ENCODE peak calls at places on chromosomes 5 and 9, in seven cellular contexts. One of them, this sample, is unnamed.

GRCh38 chr5:55344392-55344992 is 36.7 kb downstream of the MTREX start:
- DNase-seq in sigmoid colon: peak
- DNase-seq in GM12892: no peak
- DNase-seq in transverse colon: peak
- DNase-seq in endothelial cell of umbilical vein: peak
- DNase-seq in prostate gland: peak
- DNase-seq in HepG2: peak
- DNase-seq in this sample: no peak

GRCh38 chr5:14171091-14171490 is 27.9 kb downstream of the TRIO start:
- DNase-seq in prostate gland: no peak
- DNase-seq in transverse colon: no peak
- DNase-seq in endothelial cell of umbilical vein: no peak
- DNase-seq in sigmoid colon: no peak
- DNase-seq in HepG2: no peak
- DNase-seq in GM12892: no peak
- DNase-seq in this sample: no peak

GRCh38 chr5:134113908-134114875 is at the start of gene TCF7:
- DNase-seq in endothelial cell of umbilical vein: peak
- DNase-seq in sigmoid colon: peak
- DNase-seq in prostate gland: peak
- DNase-seq in HepG2: peak
- DNase-seq in GM12892: peak
- DNase-seq in transverse colon: peak
- DNase-seq in this sample: peak

GRCh38 chr9:12813960-12814876 is 39.4 kb downstream of the LURAP1L start:
- DNase-seq in transverse colon: peak
- DNase-seq in GM12892: no peak
- DNase-seq in sigmoid colon: peak
- DNase-seq in prostate gland: peak
- DNase-seq in HepG2: peak
- DNase-seq in endothelial cell of umbilical vein: peak
- DNase-seq in this sample: peak

GRCh38 chr9:121776739-121777637 is 125.6 kb downstream of the DAB2IP start:
- DNase-seq in GM12892: no peak
- DNase-seq in prostate gland: no peak
- DNase-seq in transverse colon: peak
- DNase-seq in endothelial cell of umbilical vein: no peak
- DNase-seq in HepG2: no peak
- DNase-seq in sigmoid colon: no peak
- DNase-seq in this sample: no peak

GRCh38 chr9:76643399-76644117 is 120.7 kb upstream of the PCA3 start:
- DNase-seq in endothelial cell of umbilical vein: peak
- DNase-seq in GM12892: no peak
- DNase-seq in HepG2: no peak
- DNase-seq in prostate gland: no peak
- DNase-seq in transverse colon: no peak
- DNase-seq in sigmoid colon: no peak
- DNase-seq in this sample: no peak

GRCh38 chr9:89421595-89421994 is 76.3 kb downstream of the SEMA4D start:
- DNase-seq in GM12892: no peak
- DNase-seq in sigmoid colon: no peak
- DNase-seq in transverse colon: no peak
- DNase-seq in prostate gland: no peak
- DNase-seq in HepG2: no peak
- DNase-seq in endothelial cell of umbilical vein: no peak
- DNase-seq in this sample: no peak

GRCh38 chr5:5139358-5140050 is 626 bp upstream of the ADAMTS16 start:
- DNase-seq in sigmoid colon: no peak
- DNase-seq in HepG2: no peak
- DNase-seq in endothelial cell of umbilical vein: no peak
- DNase-seq in transverse colon: no peak
- DNase-seq in prostate gland: no peak
- DNase-seq in GM12892: no peak
- DNase-seq in this sample: peak

GRCh38 chr9:73348485-73348884 is 196.8 kb downstream of the ANXA1 start:
- DNase-seq in GM12892: no peak
- DNase-seq in endothelial cell of umbilical vein: no peak
- DNase-seq in sigmoid colon: no peak
- DNase-seq in transverse colon: no peak
- DNase-seq in HepG2: no peak
- DNase-seq in prostate gland: no peak
- DNase-seq in this sample: no peak

GRCh38 chr9:121754655-121755436 is 103.4 kb downstream of the DAB2IP start:
- DNase-seq in endothelial cell of umbilical vein: no peak
- DNase-seq in GM12892: no peak
- DNase-seq in HepG2: no peak
- DNase-seq in sigmoid colon: no peak
- DNase-seq in transverse colon: no peak
- DNase-seq in prostate gland: no peak
- DNase-seq in this sample: no peak

GRCh38 chr9:36189978-36190377 is 743 bp upstream of the CLTA start:
- DNase-seq in HepG2: no peak
- DNase-seq in GM12892: no peak
- DNase-seq in endothelial cell of umbilical vein: peak
- DNase-seq in sigmoid colon: peak
- DNase-seq in transverse colon: peak
- DNase-seq in prostate gland: no peak
- DNase-seq in this sample: no peak

GRCh38 chr9:6715755-6716643 is 41.8 kb upstream of the KDM4C start:
- DNase-seq in prostate gland: peak
- DNase-seq in GM12892: peak
- DNase-seq in endothelial cell of umbilical vein: no peak
- DNase-seq in sigmoid colon: peak
- DNase-seq in transverse colon: peak
- DNase-seq in HepG2: peak
- DNase-seq in this sample: peak

GRCh38 chr5:82149434-82149833 is 128.7 kb downstream of the RPS23 start:
- DNase-seq in prostate gland: no peak
- DNase-seq in GM12892: no peak
- DNase-seq in endothelial cell of umbilical vein: no peak
- DNase-seq in HepG2: no peak
- DNase-seq in sigmoid colon: no peak
- DNase-seq in transverse colon: no peak
- DNase-seq in this sample: no peak

GRCh38 chr5:83711982-83712601 is 8.6 kb downstream of the HAPLN1 start:
- DNase-seq in HepG2: peak
- DNase-seq in prostate gland: peak
- DNase-seq in sigmoid colon: no peak
- DNase-seq in transverse colon: peak
- DNase-seq in GM12892: no peak
- DNase-seq in endothelial cell of umbilical vein: peak
- DNase-seq in this sample: no peak

GRCh38 chr9:82457959-82458358 is 469.4 kb downstream of the SPATA31D1 start:
- DNase-seq in endothelial cell of umbilical vein: no peak
- DNase-seq in GM12892: no peak
- DNase-seq in HepG2: no peak
- DNase-seq in sigmoid colon: no peak
- DNase-seq in transverse colon: no peak
- DNase-seq in prostate gland: no peak
- DNase-seq in this sample: no peak

GRCh38 chr5:129398279-129398678 is 61.8 kb upstream of the ADAMTS19 start:
- DNase-seq in GM12892: no peak
- DNase-seq in transverse colon: no peak
- DNase-seq in HepG2: no peak
- DNase-seq in endothelial cell of umbilical vein: no peak
- DNase-seq in sigmoid colon: no peak
- DNase-seq in prostate gland: no peak
- DNase-seq in this sample: no peak

GRCh38 chr5:157506066-157506590 is 46.1 kb downstream of the NIPAL4 start:
- DNase-seq in HepG2: no peak
- DNase-seq in prostate gland: no peak
- DNase-seq in endothelial cell of umbilical vein: no peak
- DNase-seq in transverse colon: no peak
- DNase-seq in sigmoid colon: no peak
- DNase-seq in GM12892: no peak
- DNase-seq in this sample: no peak

GRCh38 chr5:139272471-139273321 is 20.8 kb upstream of the MATR3 start:
- DNase-seq in HepG2: peak
- DNase-seq in prostate gland: peak
- DNase-seq in transverse colon: peak
- DNase-seq in sigmoid colon: no peak
- DNase-seq in GM12892: no peak
- DNase-seq in endothelial cell of umbilical vein: no peak
- DNase-seq in this sample: no peak

GRCh38 chr5:164048527-164048926 is 543.1 kb downstream of the MAT2B start:
- DNase-seq in prostate gland: no peak
- DNase-seq in endothelial cell of umbilical vein: peak
- DNase-seq in sigmoid colon: no peak
- DNase-seq in GM12892: no peak
- DNase-seq in HepG2: no peak
- DNase-seq in transverse colon: no peak
- DNase-seq in this sample: no peak

GRCh38 chr5:89178576-89178975 is 295.6 kb upstream of the MEF2C start:
- DNase-seq in transverse colon: no peak
- DNase-seq in sigmoid colon: no peak
- DNase-seq in HepG2: no peak
- DNase-seq in GM12892: no peak
- DNase-seq in endothelial cell of umbilical vein: no peak
- DNase-seq in prostate gland: no peak
- DNase-seq in this sample: no peak

GRCh38 chr9:76396144-76396543 is 1.9 kb upstream of the RFK start:
- DNase-seq in HepG2: no peak
- DNase-seq in sigmoid colon: no peak
- DNase-seq in transverse colon: no peak
- DNase-seq in endothelial cell of umbilical vein: no peak
- DNase-seq in prostate gland: no peak
- DNase-seq in GM12892: no peak
- DNase-seq in this sample: no peak

GRCh38 chr9:107086460-107086859 is 196.6 kb upstream of the RAD23B start:
- DNase-seq in GM12892: no peak
- DNase-seq in sigmoid colon: no peak
- DNase-seq in HepG2: no peak
- DNase-seq in prostate gland: no peak
- DNase-seq in endothelial cell of umbilical vein: no peak
- DNase-seq in transverse colon: no peak
- DNase-seq in this sample: no peak

GRCh38 chr9:91486699-91487497 is 63.3 kb upstream of the NFIL3 start:
- DNase-seq in GM12892: no peak
- DNase-seq in endothelial cell of umbilical vein: no peak
- DNase-seq in prostate gland: no peak
- DNase-seq in HepG2: no peak
- DNase-seq in transverse colon: no peak
- DNase-seq in sigmoid colon: no peak
- DNase-seq in this sample: no peak

GRCh38 chr5:61686491-61687257 is 354.6 kb downstream of the ZSWIM6 start:
- DNase-seq in sigmoid colon: no peak
- DNase-seq in HepG2: no peak
- DNase-seq in transverse colon: no peak
- DNase-seq in GM12892: no peak
- DNase-seq in endothelial cell of umbilical vein: peak
- DNase-seq in prostate gland: no peak
- DNase-seq in this sample: no peak

GRCh38 chr5:143226361-143226760 is 177.1 kb downstream of the NR3C1 start:
- DNase-seq in transverse colon: no peak
- DNase-seq in HepG2: no peak
- DNase-seq in prostate gland: no peak
- DNase-seq in endothelial cell of umbilical vein: no peak
- DNase-seq in sigmoid colon: no peak
- DNase-seq in GM12892: no peak
- DNase-seq in this sample: no peak
- TF ChIP-seq POLR2AphosphoS5 in transverse colon: no peak
- TF ChIP-seq POLR2AphosphoS5 in HepG2: no peak
- TF ChIP-seq POLR2AphosphoS5 in prostate gland: no peak
- TF ChIP-seq POLR2AphosphoS5 in endothelial cell of umbilical vein: no peak
- TF ChIP-seq POLR2AphosphoS5 in sigmoid colon: no peak
- TF ChIP-seq POLR2AphosphoS5 in GM12892: no peak
- TF ChIP-seq POLR2AphosphoS5 in this sample: no peak

DNA sequence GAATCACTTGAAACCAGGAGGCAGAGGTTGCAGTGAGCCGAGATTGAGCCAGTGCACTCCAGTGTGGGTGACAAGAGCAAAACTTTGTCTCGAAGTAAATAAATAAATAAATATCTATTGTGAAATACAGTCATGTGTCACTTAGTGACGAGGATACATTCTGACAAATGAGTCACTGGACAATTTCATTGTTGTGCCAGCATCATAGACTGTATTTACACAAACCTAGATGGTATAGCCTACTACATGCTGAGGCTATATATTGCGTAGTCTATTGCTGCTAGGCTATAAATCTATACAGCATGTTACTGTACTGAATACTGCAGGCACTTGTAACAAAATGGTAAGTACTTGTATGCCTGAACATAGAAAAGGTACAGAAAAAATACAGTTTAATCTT is 61.1 kb upstream of the CCL21 start:
- DNase-seq in HepG2: no peak
- DNase-seq in endothelial cell of umbilical vein: no peak
- DNase-seq in prostate gland: no peak
- DNase-seq in sigmoid colon: no peak
- DNase-seq in GM12892: no peak
- DNase-seq in transverse colon: no peak
- DNase-seq in this sample: no peak
- TF ChIP-seq POLR2AphosphoS5 in HepG2: no peak
- TF ChIP-seq POLR2AphosphoS5 in endothelial cell of umbilical vein: no peak
- TF ChIP-seq POLR2AphosphoS5 in prostate gland: no peak
- TF ChIP-seq POLR2AphosphoS5 in sigmoid colon: no peak
- TF ChIP-seq POLR2AphosphoS5 in GM12892: no peak
- TF ChIP-seq POLR2AphosphoS5 in transverse colon: no peak
- TF ChIP-seq POLR2AphosphoS5 in this sample: no peak

GRCh38 chr5:168353216-168353957 is 61.9 kb downstream of the WWC1 start:
- DNase-seq in endothelial cell of umbilical vein: no peak
- DNase-seq in sigmoid colon: no peak
- DNase-seq in HepG2: no peak
- DNase-seq in transverse colon: no peak
- DNase-seq in prostate gland: peak
- DNase-seq in GM12892: no peak
- DNase-seq in this sample: peak
- TF ChIP-seq POLR2AphosphoS5 in endothelial cell of umbilical vein: no peak
- TF ChIP-seq POLR2AphosphoS5 in sigmoid colon: no peak
- TF ChIP-seq POLR2AphosphoS5 in HepG2: no peak
- TF ChIP-seq POLR2AphosphoS5 in transverse colon: no peak
- TF ChIP-seq POLR2AphosphoS5 in prostate gland: peak
- TF ChIP-seq POLR2AphosphoS5 in GM12892: no peak
- TF ChIP-seq POLR2AphosphoS5 in this sample: peak

DNA sequence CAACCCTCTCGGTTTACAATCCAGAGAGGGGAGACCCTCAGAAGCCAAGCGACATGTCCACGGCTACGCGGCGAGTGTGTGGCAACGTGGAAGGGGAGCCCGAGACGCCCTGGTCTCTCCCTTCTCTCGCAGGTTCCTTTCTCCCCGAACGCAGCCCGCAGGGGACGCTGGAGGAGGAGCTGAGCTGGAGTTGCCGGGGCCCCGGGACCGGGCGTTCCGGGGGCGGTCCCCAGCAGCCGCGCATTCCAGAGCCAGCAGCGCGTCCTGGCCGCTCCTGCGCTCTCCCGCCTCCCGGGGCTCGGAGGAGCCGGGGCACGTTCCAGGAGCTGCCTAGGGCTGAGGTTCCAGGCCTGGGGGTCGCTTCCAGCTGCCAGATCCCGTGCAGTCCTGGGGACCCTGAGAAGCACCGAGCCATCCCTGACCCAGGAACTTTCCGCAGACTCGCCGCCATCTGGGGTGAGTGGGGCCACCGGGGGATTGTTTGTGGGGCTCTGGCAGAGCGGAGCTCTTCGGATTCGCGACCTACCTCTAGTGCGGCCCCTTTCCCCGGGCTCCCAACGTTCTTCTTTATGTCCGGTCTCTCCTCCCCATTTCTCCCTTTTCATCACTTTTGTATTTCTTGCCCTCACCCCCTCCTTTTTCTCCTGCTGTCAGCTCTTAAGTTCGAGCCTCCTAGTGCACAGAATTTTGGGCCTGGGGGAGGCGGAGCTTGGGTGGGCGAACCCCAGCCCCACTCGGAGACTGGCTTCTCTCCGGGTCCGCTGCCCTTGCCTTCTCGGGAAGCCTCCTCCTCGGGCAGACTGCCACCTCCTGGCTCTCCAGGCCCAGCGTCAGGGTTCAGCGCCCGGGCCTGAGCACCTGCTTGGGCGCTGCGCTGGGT is at the start of gene SMIM3:
- DNase-seq in endothelial cell of umbilical vein: peak
- DNase-seq in transverse colon: peak
- DNase-seq in sigmoid colon: peak
- DNase-seq in GM12892: no peak
- DNase-seq in prostate gland: peak
- DNase-seq in HepG2: peak
- DNase-seq in this sample: peak
- TF ChIP-seq POLR2AphosphoS5 in endothelial cell of umbilical vein: no peak
- TF ChIP-seq POLR2AphosphoS5 in transverse colon: peak
- TF ChIP-seq POLR2AphosphoS5 in sigmoid colon: peak
- TF ChIP-seq POLR2AphosphoS5 in GM12892: no peak
- TF ChIP-seq POLR2AphosphoS5 in prostate gland: peak
- TF ChIP-seq POLR2AphosphoS5 in HepG2: peak
- TF ChIP-seq POLR2AphosphoS5 in this sample: peak